ENCODE peak calls at places on chromosomes 11 and 22, in eight cellular contexts. Y is stomach, Z is epithelial cell of esophagus, I is B cell, K is MM.1S, D is astrocyte of the spinal cord, M is right atrium auricular region, Q is sigmoid colon. O is an unnamed sample.

GRCh38 chr22:45491841-45492240 is 10.8 kb upstream of the FBLN1 start:
- DNase-seq in Y (no peak), Z (no peak), I (no peak), K (no peak), D (no peak), M (no peak), Q (no peak), O (no peak)

GRCh38 chr11:19110290-19110689 is 6.7 kb upstream of the ZDHHC13 start:
- DNase-seq in Y (peak), Z (no peak), I (no peak), K (no peak), D (no peak), M (no peak), Q (no peak), O (no peak)

GRCh38 chr11:68279676-68280075 is 7.9 kb upstream of the C11orf24 start:
- DNase-seq in Y (no peak), Z (peak), I (no peak), K (no peak), D (no peak), M (no peak), Q (no peak), O (no peak)

GRCh38 chr22:45830531-45831245 is 146.3 kb downstream of the WNT7B start:
- DNase-seq in Y (no peak), Z (peak), I (no peak), K (no peak), D (peak), M (no peak), Q (no peak), O (no peak)

GRCh38 chr22:46057762-46058420 is 80.9 kb upstream of the WNT7B start:
- DNase-seq in Y (peak), Z (no peak), I (peak), K (peak), D (peak), M (no peak), Q (peak), O (no peak)

GRCh38 chr11:130042093-130042591 is 27.6 kb upstream of the APLP2 start:
- DNase-seq in Y (no peak), Z (peak), I (no peak), K (no peak), D (peak), M (no peak), Q (no peak), O (peak)

GRCh38 chr11:57641011-57641410 is 8.7 kb downstream of the YPEL4 start:
- DNase-seq in Y (no peak), Z (no peak), I (no peak), K (peak), D (no peak), M (no peak), Q (peak), O (no peak)

GRCh38 chr11:106098893-106099553 is 21.6 kb downstream of the AASDHPPT start:
- DNase-seq in Y (no peak), Z (no peak), I (no peak), K (no peak), D (no peak), M (no peak), Q (no peak), O (no peak)

GRCh38 chr11:15905815-15906214 is 450.5 kb downstream of the SOX6 start:
- DNase-seq in Y (no peak), Z (no peak), I (no peak), K (no peak), D (no peak), M (no peak), Q (no peak), O (no peak)

GRCh38 chr11:6705905-6706535 is 22.9 kb upstream of the MRPL17 start:
- DNase-seq in Y (peak), Z (peak), I (no peak), K (peak), D (peak), M (no peak), Q (no peak), O (no peak)

GRCh38 chr11:19689281-19689975 is 23.2 kb upstream of the NAV2 start:
- DNase-seq in Y (no peak), Z (no peak), I (no peak), K (no peak), D (no peak), M (no peak), Q (no peak), O (no peak)

GRCh38 chr22:25139062-25139461 is 60.6 kb upstream of the CRYBB3 start:
- DNase-seq in Y (peak), Z (no peak), I (no peak), K (no peak), D (no peak), M (no peak), Q (peak), O (no peak)

GRCh38 chr22:35376728-35377472 is 4.0 kb upstream of the HMOX1 start:
- DNase-seq in Y (peak), Z (peak), I (peak), K (peak), D (peak), M (peak), Q (peak), O (peak)

GRCh38 chr22:39456262-39457046 is at the start of gene MGAT3:
- DNase-seq in Y (no peak), Z (no peak), I (no peak), K (no peak), D (no peak), M (no peak), Q (no peak), O (no peak)

GRCh38 chr11:19218801-19219460 is 17.1 kb upstream of the CSRP3 start:
- DNase-seq in Y (no peak), Z (no peak), I (no peak), K (no peak), D (no peak), M (no peak), Q (no peak), O (no peak)

GRCh38 chr11:122717264-122717867 is 61.8 kb downstream of the UBASH3B start:
- DNase-seq in Y (peak), Z (no peak), I (peak), K (no peak), D (no peak), M (no peak), Q (no peak), O (no peak)

GRCh38 chr11:4065601-4066377 is 28.8 kb upstream of the RRM1 start:
- DNase-seq in Y (no peak), Z (no peak), I (no peak), K (no peak), D (no peak), M (no peak), Q (no peak), O (no peak)

GRCh38 chr22:45893516-45893915 is 83.4 kb downstream of the WNT7B start:
- DNase-seq in Y (no peak), Z (peak), I (no peak), K (peak), D (no peak), M (no peak), Q (no peak), O (no peak)

GRCh38 chr11:18368236-18368635 is 26.1 kb upstream of the LDHA start:
- DNase-seq in Y (no peak), Z (peak), I (no peak), K (no peak), D (peak), M (no peak), Q (no peak), O (no peak)

GRCh38 chr11:61699737-61700160 is 19.6 kb downstream of the DAGLA start:
- DNase-seq in Y (peak), Z (peak), I (no peak), K (no peak), D (no peak), M (no peak), Q (peak), O (no peak)

GRCh38 chr22:38313384-38313955 is 3.8 kb downstream of the CSNK1E start:
- DNase-seq in Y (peak), Z (peak), I (no peak), K (peak), D (peak), M (peak), Q (peak), O (peak)

GRCh38 chr22:37519268-37520195 is at the start of gene CARD10:
- DNase-seq in Y (peak), Z (peak), I (no peak), K (no peak), D (no peak), M (no peak), Q (no peak), O (no peak)

GRCh38 chr22:31093090-31093850 is 12.2 kb downstream of the SMTN start:
- DNase-seq in Y (peak), Z (no peak), I (no peak), K (no peak), D (no peak), M (no peak), Q (peak), O (no peak)

DNA sequence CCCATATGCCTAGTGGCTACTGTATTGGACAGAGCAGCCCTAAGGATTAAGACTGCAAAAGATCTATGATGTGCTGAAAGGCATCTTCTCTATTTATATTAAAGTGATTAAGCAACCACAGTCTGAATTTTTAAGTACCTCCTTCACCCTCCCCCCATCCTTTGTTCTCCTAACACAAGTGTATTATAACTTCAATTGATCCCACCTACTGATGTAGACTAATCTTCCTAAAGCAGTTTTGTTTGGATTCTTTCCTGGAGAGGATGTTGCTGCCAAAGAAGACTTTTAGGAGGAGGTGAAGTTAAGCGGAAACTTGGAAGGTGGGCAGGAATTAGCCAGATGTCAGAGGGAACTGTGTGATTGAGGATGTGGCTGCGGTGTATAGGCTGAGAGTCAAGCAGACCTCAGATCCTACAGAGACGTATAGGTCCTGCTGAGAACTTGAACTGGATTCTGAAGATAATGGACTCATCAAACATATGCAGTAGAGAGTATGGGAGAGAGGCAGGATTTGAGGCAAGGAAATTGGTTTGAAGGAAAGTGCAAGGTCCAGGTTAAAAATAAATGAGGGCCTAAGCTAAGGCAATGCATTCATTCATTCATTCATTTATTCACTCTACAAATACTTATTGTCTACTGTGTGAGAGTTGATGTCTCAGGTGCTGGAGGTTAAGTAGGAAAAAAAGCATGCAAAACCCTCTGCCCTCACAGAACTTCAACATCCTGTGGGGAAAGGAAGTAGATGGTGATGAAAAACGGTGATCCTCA is 5.2 kb upstream of the RASSF10 start:
- DNase-seq in Y (no peak), Z (no peak), I (no peak), K (no peak), D (peak), M (no peak), Q (no peak), O (no peak)
- TF ChIP-seq CTCF in Y (no peak), Z (no peak), I (no peak), K (no peak), D (no peak), M (no peak), Q (no peak), O (no peak)

GRCh38 chr11:117822031-117822521 is 2.5 kb downstream of the FXYD2 start:
- DNase-seq in Y (peak), Z (peak), I (peak), K (peak), D (no peak), M (no peak), Q (peak), O (no peak)
- TF ChIP-seq CTCF in Y (peak), Z (peak), I (peak), K (peak), D (peak), M (no peak), Q (no peak), O (peak)

GRCh38 chr11:35136311-35136710 is 2.7 kb upstream of the CD44 start:
- DNase-seq in Y (no peak), Z (no peak), I (no peak), K (no peak), D (no peak), M (no peak), Q (no peak), O (no peak)

GRCh38 chr11:35138949-35139881 is at the start of gene CD44:
- DNase-seq in Y (peak), Z (peak), I (peak), K (peak), D (peak), M (peak), Q (peak), O (peak)

GRCh38 chr11:35138058-35138457 is 913 bp upstream of the CD44 start:
- DNase-seq in Y (no peak), Z (no peak), I (no peak), K (no peak), D (no peak), M (no peak), Q (no peak), O (no peak)

GRCh38 chr11:35139883-35140282 is 912 bp downstream of the CD44 start:
- DNase-seq in Y (no peak), Z (peak), I (no peak), K (no peak), D (no peak), M (no peak), Q (no peak), O (no peak)

DNA sequence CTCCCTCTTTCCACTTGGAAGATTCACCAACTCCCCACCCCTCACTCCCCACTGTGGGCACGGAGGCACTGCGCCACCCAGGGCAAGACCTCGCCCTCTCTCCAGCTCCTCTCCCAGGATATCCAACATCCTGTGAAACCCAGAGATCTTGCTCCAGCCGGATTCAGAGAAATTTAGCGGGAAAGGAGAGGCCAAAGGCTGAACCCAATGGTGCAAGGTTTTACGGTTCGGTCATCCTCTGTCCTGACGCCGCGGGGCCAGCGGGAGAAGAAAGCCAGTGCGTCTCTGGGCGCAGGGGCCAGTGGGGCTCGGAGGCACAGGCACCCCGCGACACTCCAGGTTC is 394 bp upstream of the CD44 start:
- DNase-seq in Y (no peak), Z (no peak), I (no peak), K (no peak), D (no peak), M (peak), Q (no peak), O (no peak)
- TF ChIP-seq CTCF in Y (no peak), Z (no peak), I (no peak), K (no peak), D (no peak), M (no peak), Q (no peak), O (no peak)

GRCh38 chr11:12761029-12761428 is 86.8 kb downstream of the TEAD1 start:
- DNase-seq in Y (no peak), Z (peak), I (no peak), K (no peak), D (peak), M (no peak), Q (no peak), O (no peak)
- TF ChIP-seq CTCF in Y (no peak), Z (peak), I (no peak), K (no peak), D (peak), M (no peak), Q (no peak), O (peak)

O was measured in AG09319.